ENCODE peak calls at places on chromosomes 7 and 10, in four cellular contexts. One of them, this sample, is unnamed.

GRCh38 chr7:99631311-99632109 is 14.8 kb downstream of the ZSCAN25 start:
- DNase-seq in thoracic aorta: no peak
- DNase-seq in neural progenitor cell: peak
- DNase-seq in GM20000: no peak
- DNase-seq in this sample: no peak

GRCh38 chr7:142808802-142809583 is 38.2 kb downstream of the PRSS2 start:
- DNase-seq in GM20000: peak
- DNase-seq in thoracic aorta: no peak
- DNase-seq in neural progenitor cell: no peak
- DNase-seq in this sample: no peak

GRCh38 chr10:95237376-95238170 is 43.5 kb downstream of the ACSM6 start:
- DNase-seq in GM20000: no peak
- DNase-seq in thoracic aorta: no peak
- DNase-seq in neural progenitor cell: no peak
- DNase-seq in this sample: no peak

GRCh38 chr10:132918264-132918616 is 24.1 kb downstream of the CFAP46 start:
- DNase-seq in thoracic aorta: no peak
- DNase-seq in neural progenitor cell: no peak
- DNase-seq in GM20000: no peak
- DNase-seq in this sample: no peak

GRCh38 chr10:112446055-112446854 is 459 bp downstream of the ZDHHC6 start:
- DNase-seq in neural progenitor cell: no peak
- DNase-seq in GM20000: no peak
- DNase-seq in thoracic aorta: no peak
- DNase-seq in this sample: no peak

GRCh38 chr10:44395396-44395795 is 10.5 kb upstream of the CXCL12 start:
- DNase-seq in neural progenitor cell: no peak
- DNase-seq in GM20000: no peak
- DNase-seq in thoracic aorta: no peak
- DNase-seq in this sample: no peak

GRCh38 chr10:129968937-129969527 is 5.0 kb upstream of the EBF3 start:
- DNase-seq in GM20000: peak
- DNase-seq in neural progenitor cell: peak
- DNase-seq in thoracic aorta: no peak
- DNase-seq in this sample: no peak

GRCh38 chr7:113752289-113752688 is 166.5 kb downstream of the PPP1R3A start:
- DNase-seq in GM20000: no peak
- DNase-seq in thoracic aorta: no peak
- DNase-seq in neural progenitor cell: no peak
- DNase-seq in this sample: no peak

GRCh38 chr10:43286076-43286805 is 19.4 kb upstream of the RASGEF1A start:
- DNase-seq in thoracic aorta: no peak
- DNase-seq in GM20000: no peak
- DNase-seq in neural progenitor cell: no peak
- DNase-seq in this sample: no peak

GRCh38 chr10:122343936-122344335 is 30.6 kb upstream of the PLEKHA1 start:
- DNase-seq in neural progenitor cell: no peak
- DNase-seq in thoracic aorta: no peak
- DNase-seq in GM20000: no peak
- DNase-seq in this sample: no peak

GRCh38 chr7:155461631-155462030 is 3.7 kb downstream of the EN2 start:
- DNase-seq in neural progenitor cell: no peak
- DNase-seq in thoracic aorta: no peak
- DNase-seq in GM20000: no peak
- DNase-seq in this sample: no peak

GRCh38 chr10:16521311-16522016 is at the start of gene C1QL3:
- DNase-seq in neural progenitor cell: peak
- DNase-seq in thoracic aorta: no peak
- DNase-seq in GM20000: peak
- DNase-seq in this sample: no peak

GRCh38 chr7:48992816-48993215 is 68.5 kb downstream of the CDC14C start:
- DNase-seq in thoracic aorta: no peak
- DNase-seq in GM20000: no peak
- DNase-seq in neural progenitor cell: no peak
- DNase-seq in this sample: no peak

GRCh38 chr7:73740212-73740611 is 1.6 kb upstream of the ABHD11 start:
- DNase-seq in GM20000: no peak
- DNase-seq in neural progenitor cell: no peak
- DNase-seq in thoracic aorta: no peak
- DNase-seq in this sample: no peak

GRCh38 chr10:27865221-27865635 is 119.6 kb upstream of the MKX start:
- DNase-seq in GM20000: no peak
- DNase-seq in thoracic aorta: no peak
- DNase-seq in neural progenitor cell: no peak
- DNase-seq in this sample: no peak

GRCh38 chr10:24415455-24416169 is 206.7 kb downstream of the KIAA1217 start:
- DNase-seq in neural progenitor cell: peak
- DNase-seq in GM20000: no peak
- DNase-seq in thoracic aorta: no peak
- DNase-seq in this sample: peak

GRCh38 chr7:128105228-128106022 is 74.2 kb upstream of the LRRC4 start:
- DNase-seq in thoracic aorta: no peak
- DNase-seq in neural progenitor cell: no peak
- DNase-seq in GM20000: no peak
- DNase-seq in this sample: no peak

GRCh38 chr10:131271195-131271880 is 40.2 kb downstream of the TCERG1L start:
- DNase-seq in thoracic aorta: no peak
- DNase-seq in neural progenitor cell: no peak
- DNase-seq in GM20000: no peak
- DNase-seq in this sample: no peak

GRCh38 chr7:226281-226882 is 34.0 kb downstream of the FAM20C start:
- DNase-seq in neural progenitor cell: no peak
- DNase-seq in thoracic aorta: no peak
- DNase-seq in GM20000: no peak
- DNase-seq in this sample: no peak
- TF ChIP-seq CTCF in neural progenitor cell: no peak
- TF ChIP-seq CTCF in thoracic aorta: no peak
- TF ChIP-seq CTCF in GM20000: no peak
- TF ChIP-seq CTCF in this sample: no peak

DNA sequence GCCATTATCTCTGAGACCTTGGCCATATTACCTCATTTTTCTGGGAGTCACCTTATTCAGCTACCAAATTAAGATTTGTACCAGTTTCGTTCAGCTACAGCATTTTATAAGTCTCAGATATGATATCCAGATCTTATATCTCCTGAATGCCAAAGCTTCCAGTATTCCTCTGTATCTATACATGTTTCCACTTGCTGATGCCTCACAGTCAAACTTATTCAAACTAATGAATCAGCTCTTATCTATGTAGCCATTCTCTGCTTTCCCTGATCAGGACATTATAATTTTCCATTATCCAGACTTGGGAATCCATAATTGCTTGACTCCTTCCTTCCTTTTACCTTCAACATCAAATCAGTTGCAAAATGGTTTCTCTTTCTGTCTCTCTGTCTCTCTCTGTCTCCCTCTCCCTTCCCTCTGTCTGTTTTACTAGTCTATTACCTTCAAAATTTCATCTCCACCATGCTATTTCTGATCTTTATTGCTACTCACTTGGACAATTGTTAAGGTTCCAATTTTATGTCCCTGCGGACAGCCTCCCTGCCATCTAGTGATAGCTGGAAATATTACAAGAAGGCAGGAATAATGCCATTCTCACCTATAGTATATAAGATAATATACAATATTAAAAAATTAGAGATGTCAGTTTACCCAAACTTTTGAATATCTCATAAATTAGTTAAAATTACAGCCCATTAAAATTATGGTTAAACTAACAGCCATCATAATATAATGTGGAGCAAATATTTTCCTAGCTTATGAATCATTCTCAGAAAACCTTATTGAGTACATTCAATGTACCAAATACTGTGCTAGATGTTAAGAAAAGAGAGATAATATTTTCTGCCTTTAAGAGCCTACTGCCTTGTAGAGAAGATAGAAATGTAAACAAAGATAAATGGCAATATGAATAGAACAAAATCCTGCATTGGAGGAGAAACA is 89.8 kb downstream of the PCLO start:
- DNase-seq in neural progenitor cell: no peak
- DNase-seq in thoracic aorta: no peak
- DNase-seq in GM20000: no peak
- DNase-seq in this sample: no peak
- TF ChIP-seq CTCF in neural progenitor cell: peak
- TF ChIP-seq CTCF in thoracic aorta: no peak
- TF ChIP-seq CTCF in GM20000: no peak
- TF ChIP-seq CTCF in this sample: no peak

DNA sequence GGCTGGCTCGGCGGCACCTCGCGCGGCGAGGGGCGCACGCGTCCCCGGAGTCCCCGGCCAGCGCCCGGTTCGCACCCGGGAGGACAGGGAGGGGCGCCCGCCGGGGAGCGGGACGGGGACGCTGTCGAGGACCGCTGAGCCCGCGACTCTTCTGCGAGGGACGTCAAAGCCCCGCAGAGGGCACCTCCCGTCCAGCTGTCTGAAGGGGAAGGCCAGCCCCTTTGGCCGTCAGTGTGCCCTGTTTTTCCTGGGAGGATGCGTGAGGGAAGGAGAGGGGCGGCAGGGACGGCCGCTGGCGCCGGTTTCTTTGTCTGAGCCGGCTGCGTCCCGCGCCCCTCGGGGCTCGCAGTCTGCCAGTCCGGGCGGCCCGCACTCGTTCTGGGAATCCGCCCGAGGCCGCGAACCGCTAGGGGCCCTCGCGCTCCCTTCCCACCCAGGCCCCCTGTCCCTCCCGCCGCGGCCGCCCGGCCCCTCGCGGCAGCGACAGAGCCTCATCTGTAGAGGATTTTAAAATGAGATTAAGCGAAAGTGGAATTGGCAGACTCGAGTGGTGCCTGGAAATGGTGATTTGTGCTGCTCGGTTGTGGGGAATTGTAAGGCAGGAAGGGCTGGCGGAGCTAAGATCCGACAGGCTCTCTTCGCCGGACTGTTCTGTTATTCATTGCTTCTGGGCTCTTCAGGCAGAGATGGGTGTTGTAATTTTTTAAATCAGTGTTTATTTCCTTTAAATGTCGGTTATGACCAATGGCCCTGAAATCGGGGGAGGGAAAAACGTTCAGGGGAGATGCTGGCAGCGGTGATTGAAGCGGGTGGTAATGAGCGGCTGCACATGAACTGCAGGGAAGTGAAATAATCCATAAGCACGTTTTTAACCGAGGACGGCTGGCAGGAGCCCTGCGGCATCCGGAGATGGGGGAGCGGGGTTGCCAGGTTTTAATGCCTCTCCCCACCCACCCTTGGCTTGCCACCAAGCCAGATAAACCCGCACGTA is 622 bp upstream of the RELN start:
- DNase-seq in GM20000: peak
- DNase-seq in neural progenitor cell: peak
- DNase-seq in thoracic aorta: no peak
- DNase-seq in this sample: peak
- TF ChIP-seq CTCF in GM20000: no peak
- TF ChIP-seq CTCF in neural progenitor cell: peak
- TF ChIP-seq CTCF in thoracic aorta: no peak
- TF ChIP-seq CTCF in this sample: no peak

GRCh38 chr10:78963074-78964034 is 105.4 kb upstream of the ZMIZ1 start:
- DNase-seq in thoracic aorta: no peak
- DNase-seq in neural progenitor cell: no peak
- DNase-seq in GM20000: no peak
- DNase-seq in this sample: no peak

GRCh38 chr10:78966182-78966787 is 102.5 kb upstream of the ZMIZ1 start:
- DNase-seq in thoracic aorta: no peak
- DNase-seq in neural progenitor cell: no peak
- DNase-seq in GM20000: no peak
- DNase-seq in this sample: no peak

GRCh38 chr10:78966844-78967488 is 101.8 kb upstream of the ZMIZ1 start:
- DNase-seq in GM20000: no peak
- DNase-seq in neural progenitor cell: no peak
- DNase-seq in thoracic aorta: no peak
- DNase-seq in this sample: no peak

GRCh38 chr10:78964952-78965633 is 103.7 kb upstream of the ZMIZ1 start:
- DNase-seq in neural progenitor cell: peak
- DNase-seq in GM20000: no peak
- DNase-seq in thoracic aorta: peak
- DNase-seq in this sample: no peak

GRCh38 chr10:78964274-78964951 is 104.4 kb upstream of the ZMIZ1 start:
- DNase-seq in neural progenitor cell: no peak
- DNase-seq in thoracic aorta: no peak
- DNase-seq in GM20000: no peak
- DNase-seq in this sample: no peak
- TF ChIP-seq CTCF in neural progenitor cell: no peak
- TF ChIP-seq CTCF in thoracic aorta: no peak
- TF ChIP-seq CTCF in GM20000: no peak
- TF ChIP-seq CTCF in this sample: no peak

DNA sequence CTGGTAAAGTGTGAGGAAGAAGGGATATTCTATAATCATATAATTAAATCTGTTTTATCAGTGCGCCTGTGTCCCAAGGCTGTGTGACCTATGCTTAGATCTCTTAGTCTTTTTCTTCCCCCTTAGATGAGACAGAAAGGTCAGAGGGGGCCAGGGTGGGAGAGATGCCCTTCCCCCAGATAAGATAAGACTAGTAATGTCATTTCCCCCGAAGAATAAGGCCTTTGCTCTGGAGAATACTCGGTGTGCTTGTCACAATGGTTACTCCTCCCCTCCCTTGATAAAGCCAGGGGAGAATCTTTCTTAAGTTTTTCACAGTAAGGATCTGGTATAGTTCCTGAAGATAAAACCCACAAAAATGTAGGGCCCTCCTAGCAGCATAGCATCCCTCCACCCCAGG is 1041.8 kb downstream of the SORCS3 start:
- DNase-seq in GM20000: no peak
- DNase-seq in thoracic aorta: no peak
- DNase-seq in neural progenitor cell: no peak
- DNase-seq in this sample: no peak
- TF ChIP-seq CTCF in GM20000: no peak
- TF ChIP-seq CTCF in thoracic aorta: no peak
- TF ChIP-seq CTCF in neural progenitor cell: no peak
- TF ChIP-seq CTCF in this sample: no peak

GRCh38 chr7:37424995-37425394 is 23.7 kb downstream of the ELMO1 start:
- DNase-seq in thoracic aorta: no peak
- DNase-seq in GM20000: no peak
- DNase-seq in neural progenitor cell: no peak
- DNase-seq in this sample: no peak
- TF ChIP-seq CTCF in thoracic aorta: no peak
- TF ChIP-seq CTCF in GM20000: no peak
- TF ChIP-seq CTCF in neural progenitor cell: no peak
- TF ChIP-seq CTCF in this sample: no peak

DNA sequence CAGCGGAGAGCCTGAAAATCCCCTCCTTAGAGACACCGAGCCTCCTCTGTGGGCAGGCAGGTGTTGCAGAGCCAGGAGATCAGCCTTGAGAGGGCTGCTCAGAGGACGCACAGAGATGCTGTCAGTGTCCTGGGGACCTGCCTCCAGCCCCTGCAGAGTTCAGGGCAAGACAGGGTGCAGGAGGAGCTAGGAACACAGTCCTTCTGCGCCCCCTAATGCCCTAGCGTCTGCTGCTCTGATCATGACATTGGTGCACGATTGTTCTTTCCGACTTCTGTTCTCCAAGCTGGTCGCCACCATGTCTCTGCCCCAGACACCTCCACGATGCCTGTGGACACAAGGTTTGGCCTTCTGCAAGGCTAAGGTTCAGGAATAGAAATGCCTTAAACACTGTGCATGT is 613.7 kb upstream of the MKI67 start:
- DNase-seq in neural progenitor cell: no peak
- DNase-seq in GM20000: no peak
- DNase-seq in thoracic aorta: no peak
- DNase-seq in this sample: no peak
- TF ChIP-seq CTCF in neural progenitor cell: peak
- TF ChIP-seq CTCF in GM20000: no peak
- TF ChIP-seq CTCF in thoracic aorta: no peak
- TF ChIP-seq CTCF in this sample: no peak